ENCODE peak calls at places on chromosomes 7 and 10, in four cellular contexts. K is H1, S is K562, H is GM12878. V is an unnamed sample.

GRCh38 chr7:136189506-136189998 is 212.4 kb upstream of the MTPN start:
- DNase-seq in K (no peak), S (peak; percentile 27), H (no peak), V (no peak)

GRCh38 chr10:56116684-56117083 is 244.4 kb downstream of the ZWINT start:
- DNase-seq in K (no peak), S (no peak), H (no peak), V (no peak)

GRCh38 chr7:105682331-105683070 is 101.2 kb upstream of the EFCAB10 start:
- DNase-seq in K (no peak), S (no peak), H (no peak), V (no peak)

GRCh38 chr10:67114945-67115344 is 189.1 kb downstream of the LRRTM3 start:
- DNase-seq in K (no peak), S (no peak), H (no peak), V (no peak)

GRCh38 chr7:29976673-29977072 is 12.9 kb downstream of the SCRN1 start:
- DNase-seq in K (no peak), S (no peak), H (no peak), V (no peak)

GRCh38 chr10:111830360-111830759 is 353.2 kb downstream of the GPAM start:
- DNase-seq in K (no peak), S (no peak), H (no peak), V (no peak)

GRCh38 chr10:87752571-87752970 is 65.5 kb downstream of the ATAD1 start:
- DNase-seq in K (no peak), S (no peak), H (no peak), V (no peak)

GRCh38 chr7:48090095-48090805 is 1.2 kb downstream of the UPP1 start:
- DNase-seq in K (no peak), S (peak; percentile 14), H (no peak), V (no peak)

GRCh38 chr10:96995851-96996250 is 163.8 kb downstream of the LCOR start:
- DNase-seq in K (no peak), S (no peak), H (no peak), V (no peak)

GRCh38 chr10:91493313-91493712 is 83.2 kb downstream of the HECTD2 start:
- DNase-seq in K (no peak), S (peak; percentile 3), H (no peak), V (peak; percentile 32)

GRCh38 chr7:74527842-74528241 is 74.1 kb downstream of the GTF2IRD1 start:
- DNase-seq in K (no peak), S (no peak), H (no peak), V (no peak)

GRCh38 chr7:70318511-70318910 is 720.2 kb downstream of the AUTS2 start:
- DNase-seq in K (no peak), S (no peak), H (no peak), V (no peak)

GRCh38 chr7:69430502-69431145 is 167.7 kb upstream of the AUTS2 start:
- DNase-seq in K (no peak), S (peak; percentile 3), H (no peak), V (no peak)

GRCh38 chr10:12511651-12512050 is 162.3 kb downstream of the CAMK1D start:
- DNase-seq in K (no peak), S (no peak), H (no peak), V (no peak)

GRCh38 chr10:95208702-95209391 is 14.8 kb downstream of the ACSM6 start:
- DNase-seq in K (no peak), S (peak; percentile 5), H (no peak), V (peak; percentile 8)

GRCh38 chr10:132421377-132422168 is 24.6 kb downstream of the PWWP2B start:
- DNase-seq in K (no peak), S (peak; percentile 78), H (no peak), V (no peak)

GRCh38 chr10:58189269-58189668 is 78.4 kb downstream of the IPMK start:
- DNase-seq in K (no peak), S (peak; percentile 18), H (no peak), V (no peak)

GRCh38 chr7:92809397-92810241 is 26.8 kb downstream of the CDK6 start:
- DNase-seq in K (no peak), S (peak; percentile 93), H (peak; percentile 92), V (peak; percentile 76)

GRCh38 chr7:113963356-113963755 is 44.5 kb upstream of the PPP1R3A start:
- DNase-seq in K (no peak), S (no peak), H (no peak), V (no peak)

GRCh38 chr7:2452074-2452507 is 24.1 kb downstream of the GRIFIN start:
- DNase-seq in K (no peak), S (no peak), H (no peak), V (no peak)

GRCh38 chr7:43799605-43800004 is 41.1 kb downstream of the BLVRA start:
- DNase-seq in K (no peak), S (peak; percentile 18), H (no peak), V (no peak)

GRCh38 chr10:13074562-13075451 is 25.2 kb upstream of the OPTN start:
- DNase-seq in K (peak; percentile 25), S (peak; percentile 75), H (no peak), V (peak; percentile 53)

GRCh38 chr7:131109011-131109756 is 218.5 kb upstream of the MKLN1 start:
- DNase-seq in K (no peak), S (peak; percentile 42), H (no peak), V (no peak)
- TF ChIP-seq EGR1 in K (no peak), S (no peak), H (no peak), V (no peak)

DNA sequence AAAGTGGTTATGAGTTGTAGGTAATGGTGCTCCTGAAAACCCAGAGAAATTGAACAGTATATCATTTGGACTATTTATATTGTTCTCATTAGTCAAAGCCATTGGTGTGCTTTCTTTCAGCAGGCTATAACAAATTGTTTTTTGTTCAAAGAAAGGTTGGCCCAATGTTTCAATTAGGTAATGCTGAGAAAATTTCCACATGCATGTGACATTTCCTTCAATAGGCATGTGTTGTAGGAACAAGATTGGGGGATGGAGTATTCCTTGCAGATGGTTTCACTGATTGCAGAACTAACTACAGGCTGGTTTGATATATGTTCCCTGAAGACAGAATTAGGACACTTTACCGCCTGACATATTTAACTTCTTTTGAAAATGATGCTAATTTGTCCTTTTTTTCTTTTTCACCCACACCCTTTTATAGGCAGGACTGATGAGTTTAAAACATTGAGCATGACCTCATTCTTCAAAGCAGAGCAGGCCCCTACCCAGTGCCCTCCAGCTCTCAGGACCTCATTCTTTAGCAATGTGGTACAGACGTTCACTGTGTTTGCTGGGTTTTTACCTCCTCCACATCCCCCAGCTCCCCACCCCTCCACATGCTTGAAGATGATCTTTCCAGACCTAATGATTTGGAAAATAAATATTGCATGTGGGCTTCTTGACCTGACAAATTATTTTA is 163.3 kb downstream of the CPED1 start:
- DNase-seq in K (no peak), S (no peak), H (no peak), V (no peak)
- TF ChIP-seq MAX in K (no peak), S (no peak), H (no peak), V (no peak)

GRCh38 chr10:86657396-86658011 is 3.2 kb downstream of the OPN4 start:
- DNase-seq in K (no peak), S (no peak), H (no peak), V (no peak)

GRCh38 chr10:86658751-86659150 is 4.4 kb downstream of the OPN4 start:
- DNase-seq in K (no peak), S (no peak), H (no peak), V (no peak)

GRCh38 chr10:86659161-86659691 is 4.9 kb downstream of the OPN4 start:
- DNase-seq in K (no peak), S (no peak), H (no peak), V (no peak)

GRCh38 chr10:86657011-86657395 is 2.7 kb downstream of the OPN4 start:
- DNase-seq in K (no peak), S (no peak), H (no peak), V (no peak)

DNA sequence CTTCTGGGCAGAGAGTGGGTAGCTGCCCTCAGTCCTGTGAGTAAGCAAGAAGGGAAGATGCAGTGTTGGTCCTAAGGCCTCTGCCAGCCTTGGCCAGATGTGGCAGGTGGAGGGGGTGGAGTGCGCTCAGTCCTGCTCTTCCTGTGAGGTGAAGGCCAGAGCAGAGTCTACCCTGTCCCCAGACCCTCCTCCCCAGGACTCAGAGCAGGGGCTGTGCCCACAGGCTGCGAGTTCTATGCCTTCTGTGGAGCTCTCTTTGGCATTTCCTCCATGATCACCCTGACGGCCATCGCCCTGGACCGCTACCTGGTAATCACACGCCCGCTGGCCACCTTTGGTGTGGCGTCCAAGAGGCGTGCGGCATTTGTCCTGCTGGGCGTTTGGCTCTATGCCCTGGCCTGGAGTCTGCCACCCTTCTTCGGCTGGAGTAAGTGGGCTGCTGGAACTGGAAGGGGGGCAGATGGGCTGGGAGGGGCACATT is 4.0 kb downstream of the OPN4 start:
- DNase-seq in K (no peak), S (no peak), H (no peak), V (no peak)
- TF ChIP-seq ZNF274 in K (no peak), S (no peak), H (no peak), V (no peak)

DNA sequence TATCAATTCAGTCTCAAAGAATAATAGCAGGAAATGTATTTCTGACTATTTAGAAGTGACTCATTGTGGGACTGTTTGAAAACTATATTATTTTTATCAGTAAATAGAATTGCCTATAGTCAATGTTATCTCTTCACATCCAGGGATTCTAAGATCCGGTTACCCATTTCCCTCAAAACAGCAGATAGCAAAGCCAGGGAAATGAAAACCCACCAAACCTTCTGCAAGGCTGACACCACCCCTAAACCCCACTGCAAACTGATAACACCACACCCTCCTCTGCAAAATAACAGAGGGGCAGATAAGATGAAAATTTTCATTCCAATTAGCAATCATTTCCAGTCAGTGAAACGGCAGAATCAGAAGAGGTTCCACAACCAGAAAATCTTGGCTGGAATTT is 179.7 kb upstream of the BMPER start:
- DNase-seq in K (no peak), S (no peak), H (no peak), V (no peak)
- TF ChIP-seq EGR1 in K (no peak), S (no peak), H (no peak), V (no peak)

GRCh38 chr10:75104842-75105241 is 6.6 kb upstream of the SAMD8 start:
- DNase-seq in K (no peak), S (no peak), H (no peak), V (no peak)

GRCh38 chr10:75103881-75104686 is 7.4 kb upstream of the SAMD8 start:
- DNase-seq in K (no peak), S (peak; percentile 49), H (no peak), V (no peak)

GRCh38 chr10:75105576-75106197 is 5.8 kb upstream of the SAMD8 start:
- DNase-seq in K (no peak), S (no peak), H (no peak), V (no peak)

GRCh38 chr10:75107756-75108683 is 3.4 kb upstream of the SAMD8 start:
- DNase-seq in K (no peak), S (peak; percentile 73), H (no peak), V (peak; percentile 6)

DNA sequence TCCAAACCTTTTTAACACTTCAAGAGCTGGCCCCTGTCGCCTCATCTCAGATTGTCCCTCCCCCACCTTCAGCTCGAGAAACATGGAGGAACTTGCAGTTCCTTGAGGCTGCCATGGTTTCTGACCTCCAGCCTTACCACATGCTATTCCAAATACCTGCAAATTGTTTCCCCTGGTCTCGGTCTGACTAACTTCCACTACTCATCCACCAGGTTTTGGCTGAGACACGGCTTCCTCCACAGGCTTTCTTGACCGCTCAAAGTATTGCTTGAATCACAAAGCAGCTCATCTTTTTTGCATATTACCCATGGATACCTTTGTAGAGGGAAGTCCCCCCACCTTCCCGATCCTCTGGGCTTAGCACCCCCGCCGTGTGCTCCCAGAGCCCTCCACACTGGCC is 5.2 kb upstream of the SAMD8 start:
- DNase-seq in K (peak; percentile 33), S (no peak), H (no peak), V (no peak)
- TF ChIP-seq MAX in K (peak; percentile 18), S (no peak), H (no peak), V (no peak)